ENCODE peak calls at places on chromosomes 2 and 18, in ten cellular contexts. One of them, this sample, is unnamed.

GRCh38 chr2:218885981-218886447 is 5.4 kb downstream of the WNT10A start:
- DNase-seq in T follicular helper cell: no peak
- DNase-seq in NK-92 treated with Interleukin-12 subunit alpha and Interleukin-12 subunit beta, amount 100 ng/mL, for 24 hours: no peak
- DNase-seq in effector memory CD8-positive, alpha-beta T cell: no peak
- DNase-seq in AML-193: no peak
- DNase-seq in iris pigment epithelial cell: no peak
- DNase-seq in NCI-H1930: no peak
- DNase-seq in thoracic aorta: no peak
- DNase-seq in activated T-cell treated with anti-CD3 and anti-CD28 coated beads for 1 hour: no peak
- DNase-seq in RPMI8226: peak
- DNase-seq in this sample: no peak

GRCh38 chr2:49490710-49491109 is 336.4 kb upstream of the FSHR start:
- DNase-seq in thoracic aorta: no peak
- DNase-seq in effector memory CD8-positive, alpha-beta T cell: no peak
- DNase-seq in NCI-H1930: no peak
- DNase-seq in RPMI8226: peak
- DNase-seq in NK-92 treated with Interleukin-12 subunit alpha and Interleukin-12 subunit beta, amount 100 ng/mL, for 24 hours: peak
- DNase-seq in activated T-cell treated with anti-CD3 and anti-CD28 coated beads for 1 hour: no peak
- DNase-seq in T follicular helper cell: no peak
- DNase-seq in AML-193: peak
- DNase-seq in iris pigment epithelial cell: peak
- DNase-seq in this sample: no peak

GRCh38 chr2:240358080-240358479 is 77.4 kb upstream of the GPC1 start:
- DNase-seq in thoracic aorta: no peak
- DNase-seq in AML-193: no peak
- DNase-seq in iris pigment epithelial cell: no peak
- DNase-seq in T follicular helper cell: no peak
- DNase-seq in RPMI8226: no peak
- DNase-seq in effector memory CD8-positive, alpha-beta T cell: no peak
- DNase-seq in activated T-cell treated with anti-CD3 and anti-CD28 coated beads for 1 hour: no peak
- DNase-seq in NK-92 treated with Interleukin-12 subunit alpha and Interleukin-12 subunit beta, amount 100 ng/mL, for 24 hours: no peak
- DNase-seq in NCI-H1930: no peak
- DNase-seq in this sample: no peak

GRCh38 chr2:9813312-9814128 is 29.8 kb upstream of the TAF1B start:
- DNase-seq in T follicular helper cell: peak
- DNase-seq in NK-92 treated with Interleukin-12 subunit alpha and Interleukin-12 subunit beta, amount 100 ng/mL, for 24 hours: no peak
- DNase-seq in thoracic aorta: peak
- DNase-seq in effector memory CD8-positive, alpha-beta T cell: peak
- DNase-seq in iris pigment epithelial cell: peak
- DNase-seq in NCI-H1930: peak
- DNase-seq in activated T-cell treated with anti-CD3 and anti-CD28 coated beads for 1 hour: peak
- DNase-seq in RPMI8226: peak
- DNase-seq in AML-193: peak
- DNase-seq in this sample: peak

GRCh38 chr2:66509326-66509811 is 74.4 kb downstream of the MEIS1 start:
- DNase-seq in NCI-H1930: no peak
- DNase-seq in effector memory CD8-positive, alpha-beta T cell: no peak
- DNase-seq in NK-92 treated with Interleukin-12 subunit alpha and Interleukin-12 subunit beta, amount 100 ng/mL, for 24 hours: no peak
- DNase-seq in T follicular helper cell: no peak
- DNase-seq in RPMI8226: no peak
- DNase-seq in thoracic aorta: no peak
- DNase-seq in activated T-cell treated with anti-CD3 and anti-CD28 coated beads for 1 hour: no peak
- DNase-seq in AML-193: no peak
- DNase-seq in iris pigment epithelial cell: peak
- DNase-seq in this sample: no peak

GRCh38 chr2:189444322-189444721 is 3.0 kb downstream of the WDR75 start:
- DNase-seq in RPMI8226: no peak
- DNase-seq in T follicular helper cell: no peak
- DNase-seq in NCI-H1930: no peak
- DNase-seq in iris pigment epithelial cell: peak
- DNase-seq in effector memory CD8-positive, alpha-beta T cell: no peak
- DNase-seq in NK-92 treated with Interleukin-12 subunit alpha and Interleukin-12 subunit beta, amount 100 ng/mL, for 24 hours: no peak
- DNase-seq in AML-193: peak
- DNase-seq in activated T-cell treated with anti-CD3 and anti-CD28 coated beads for 1 hour: no peak
- DNase-seq in thoracic aorta: no peak
- DNase-seq in this sample: no peak

GRCh38 chr18:22515250-22515649 is 97.5 kb upstream of the CTAGE1 start:
- DNase-seq in activated T-cell treated with anti-CD3 and anti-CD28 coated beads for 1 hour: no peak
- DNase-seq in NCI-H1930: no peak
- DNase-seq in RPMI8226: no peak
- DNase-seq in thoracic aorta: no peak
- DNase-seq in effector memory CD8-positive, alpha-beta T cell: no peak
- DNase-seq in AML-193: no peak
- DNase-seq in T follicular helper cell: no peak
- DNase-seq in NK-92 treated with Interleukin-12 subunit alpha and Interleukin-12 subunit beta, amount 100 ng/mL, for 24 hours: no peak
- DNase-seq in iris pigment epithelial cell: no peak
- DNase-seq in this sample: no peak

GRCh38 chr18:75276813-75277628 is 66.4 kb downstream of the TSHZ1 start:
- DNase-seq in RPMI8226: no peak
- DNase-seq in effector memory CD8-positive, alpha-beta T cell: no peak
- DNase-seq in NCI-H1930: no peak
- DNase-seq in T follicular helper cell: no peak
- DNase-seq in AML-193: no peak
- DNase-seq in thoracic aorta: no peak
- DNase-seq in iris pigment epithelial cell: peak
- DNase-seq in activated T-cell treated with anti-CD3 and anti-CD28 coated beads for 1 hour: no peak
- DNase-seq in NK-92 treated with Interleukin-12 subunit alpha and Interleukin-12 subunit beta, amount 100 ng/mL, for 24 hours: no peak
- DNase-seq in this sample: no peak

GRCh38 chr2:231821908-231822307 is 35.7 kb downstream of the COPS7B start:
- DNase-seq in iris pigment epithelial cell: no peak
- DNase-seq in RPMI8226: no peak
- DNase-seq in AML-193: no peak
- DNase-seq in NK-92 treated with Interleukin-12 subunit alpha and Interleukin-12 subunit beta, amount 100 ng/mL, for 24 hours: no peak
- DNase-seq in T follicular helper cell: no peak
- DNase-seq in thoracic aorta: no peak
- DNase-seq in activated T-cell treated with anti-CD3 and anti-CD28 coated beads for 1 hour: no peak
- DNase-seq in NCI-H1930: no peak
- DNase-seq in effector memory CD8-positive, alpha-beta T cell: no peak
- DNase-seq in this sample: no peak

GRCh38 chr18:9426753-9427152 is 48.6 kb upstream of the RALBP1 start:
- DNase-seq in NK-92 treated with Interleukin-12 subunit alpha and Interleukin-12 subunit beta, amount 100 ng/mL, for 24 hours: no peak
- DNase-seq in thoracic aorta: no peak
- DNase-seq in T follicular helper cell: no peak
- DNase-seq in RPMI8226: no peak
- DNase-seq in effector memory CD8-positive, alpha-beta T cell: no peak
- DNase-seq in iris pigment epithelial cell: no peak
- DNase-seq in activated T-cell treated with anti-CD3 and anti-CD28 coated beads for 1 hour: no peak
- DNase-seq in NCI-H1930: no peak
- DNase-seq in AML-193: no peak
- DNase-seq in this sample: no peak

GRCh38 chr18:76447268-76447890 is 47.7 kb downstream of the ZNF516 start:
- DNase-seq in activated T-cell treated with anti-CD3 and anti-CD28 coated beads for 1 hour: no peak
- DNase-seq in thoracic aorta: no peak
- DNase-seq in effector memory CD8-positive, alpha-beta T cell: no peak
- DNase-seq in NCI-H1930: no peak
- DNase-seq in AML-193: no peak
- DNase-seq in T follicular helper cell: no peak
- DNase-seq in iris pigment epithelial cell: no peak
- DNase-seq in RPMI8226: no peak
- DNase-seq in NK-92 treated with Interleukin-12 subunit alpha and Interleukin-12 subunit beta, amount 100 ng/mL, for 24 hours: no peak
- DNase-seq in this sample: no peak

GRCh38 chr2:33000986-33001385 is 54.2 kb downstream of the LTBP1 start:
- DNase-seq in NK-92 treated with Interleukin-12 subunit alpha and Interleukin-12 subunit beta, amount 100 ng/mL, for 24 hours: no peak
- DNase-seq in T follicular helper cell: no peak
- DNase-seq in iris pigment epithelial cell: no peak
- DNase-seq in effector memory CD8-positive, alpha-beta T cell: no peak
- DNase-seq in activated T-cell treated with anti-CD3 and anti-CD28 coated beads for 1 hour: no peak
- DNase-seq in RPMI8226: no peak
- DNase-seq in thoracic aorta: no peak
- DNase-seq in NCI-H1930: no peak
- DNase-seq in AML-193: no peak
- DNase-seq in this sample: no peak